ENCODE peak calls at places on chromosomes 4 and X, in seven cellular contexts. H is NB4, C is IMR-90, W is mucosa of descending colon, T is lower lobe of right lung, O is breast epithelium, R is tibial artery. F is an unnamed sample.

GRCh38 chr4:22986881-22987280 is 294.1 kb downstream of the GBA3 start:
- DNase-seq in H (no peak), C (no peak), W (no peak), T (no peak), O (no peak), R (no peak), F (no peak)

GRCh38 chr4:10017037-10017893 is 4.0 kb downstream of the SLC2A9 start:
- DNase-seq in H (no peak), C (no peak), W (no peak), T (no peak), O (no peak), R (no peak), F (no peak)

GRCh38 chr4:17642404-17642783 is 28.0 kb downstream of the MED28 start:
- DNase-seq in H (no peak), C (no peak), W (no peak), T (no peak), O (no peak), R (no peak), F (no peak)

GRCh38 chr4:173218411-173219125 is 50.0 kb downstream of the GALNT7 start:
- DNase-seq in H (peak; percentile 82), C (peak; percentile 73), W (no peak), T (no peak), O (no peak), R (no peak), F (peak; percentile 55)

GRCh38 chr4:140020457-140021361 is 133.3 kb downstream of the MAML3 start:
- DNase-seq in H (no peak), C (peak; percentile 17), W (no peak), T (no peak), O (no peak), R (no peak), F (no peak)

GRCh38 chr4:82561745-82562552 is at the start of gene TMEM150C:
- DNase-seq in H (peak; percentile 6), C (no peak), W (peak; percentile 45), T (no peak), O (peak; percentile 56), R (no peak), F (peak; percentile 6)

GRCh38 chr4:40843696-40844095 is 93.9 kb downstream of the NSUN7 start:
- DNase-seq in H (peak; percentile 65), C (no peak), W (no peak), T (no peak), O (no peak), R (peak; percentile 25), F (no peak)

GRCh38 chrX:10186355-10186754 is 29.6 kb downstream of the CLCN4 start:
- DNase-seq in H (no peak), C (no peak), W (no peak), T (no peak), O (no peak), R (no peak), F (no peak)

GRCh38 chr4:180947421-180947820 is 1295.8 kb upstream of the TENM3 start:
- DNase-seq in H (peak; percentile 2), C (peak; percentile 44), W (no peak), T (no peak), O (no peak), R (no peak), F (peak; percentile 45)

GRCh38 chr4:155809835-155810234 is 51.0 kb downstream of the GUCY1B1 start:
- DNase-seq in H (peak; percentile 61), C (peak; percentile 92), W (no peak), T (no peak), O (no peak), R (no peak), F (peak; percentile 94)

GRCh38 chr4:128782076-128782715 is 27.3 kb upstream of the JADE1 start:
- DNase-seq in H (peak; percentile 40), C (peak; percentile 37), W (peak; percentile 67), T (no peak), O (no peak), R (no peak), F (no peak)

GRCh38 chrX:6227445-6227820 is 1.2 kb downstream of the NLGN4X start:
- DNase-seq in H (no peak), C (no peak), W (no peak), T (no peak), O (no peak), R (no peak), F (no peak)

GRCh38 chr4:76197971-76198410 is 15.6 kb downstream of the SCARB2 start:
- DNase-seq in H (peak; percentile 41), C (peak; percentile 69), W (peak; percentile 59), T (peak; percentile 59), O (no peak), R (no peak), F (peak; percentile 68)

GRCh38 chr4:23323436-23323835 is 566.4 kb downstream of the PPARGC1A start:
- DNase-seq in H (no peak), C (no peak), W (no peak), T (no peak), O (no peak), R (no peak), F (no peak)

GRCh38 chr4:161287678-161288352 is 876.0 kb downstream of the FSTL5 start:
- DNase-seq in H (no peak), C (no peak), W (no peak), T (no peak), O (no peak), R (no peak), F (no peak)

GRCh38 chrX:39427492-39428289 is 626.4 kb downstream of the MID1IP1 start:
- DNase-seq in H (peak; percentile 44), C (peak; percentile 33), W (no peak), T (no peak), O (no peak), R (no peak), F (peak; percentile 79)

GRCh38 chr4:157992038-157992706 is 180.7 kb downstream of the GASK1B start:
- DNase-seq in H (peak; percentile 62), C (peak; percentile 77), W (no peak), T (no peak), O (no peak), R (no peak), F (peak; percentile 88)

GRCh38 chr4:1538096-1538410 is 131.8 kb upstream of the NKX1-1 start:
- DNase-seq in H (no peak), C (no peak), W (peak; percentile 11), T (peak; percentile 28), O (no peak), R (no peak), F (no peak)

DNA sequence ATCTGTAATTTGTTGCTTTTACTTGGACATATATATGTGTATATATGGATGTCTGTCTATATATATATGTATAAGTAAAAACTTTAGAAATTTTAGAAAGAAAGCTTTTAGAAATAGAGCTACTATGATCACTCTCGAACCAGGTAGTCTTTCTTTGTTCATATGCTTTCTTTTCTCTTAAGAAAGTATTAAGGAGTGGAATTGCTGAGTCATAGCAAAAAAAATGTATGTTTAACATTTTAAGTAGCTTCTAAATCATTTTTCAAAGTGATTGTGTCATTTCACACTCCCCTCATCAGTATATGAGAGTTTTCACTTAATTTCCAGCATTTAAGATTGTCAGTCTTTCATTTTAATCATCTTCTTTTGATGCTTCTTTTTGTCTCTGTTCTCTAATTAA is 447.9 kb upstream of the TECRL start:
- DNase-seq in H (no peak), C (no peak), W (no peak), T (no peak), O (no peak), R (no peak), F (no peak)
- H3K4me3 ChIP-seq in H (no peak overlapping the region), C (no peak overlapping the region), W (no peak overlapping the region), T (no peak overlapping the region), O (no peak overlapping the region), R (no peak overlapping the region), F (no peak overlapping the region)

GRCh38 chr4:74015126-74015780 is 16.8 kb upstream of the CXCL5 start:
- DNase-seq in H (no peak), C (no peak), W (no peak), T (no peak), O (no peak), R (no peak), F (no peak)
- H3K4me3 ChIP-seq in H (no peak overlapping the region), C (no peak overlapping the region), W (no peak overlapping the region), T (no peak overlapping the region), O (no peak overlapping the region), R (no peak overlapping the region), F (no peak overlapping the region)

GRCh38 chr4:84378983-84379382 is 120.1 kb downstream of the NKX6-1 start:
- DNase-seq in H (no peak), C (no peak), W (no peak), T (no peak), O (no peak), R (no peak), F (no peak)
- H3K4me3 ChIP-seq in H (no peak overlapping the region), C (no peak overlapping the region), W (no peak overlapping the region), T (no peak overlapping the region), O (no peak overlapping the region), R (no peak overlapping the region), F (no peak overlapping the region)

DNA sequence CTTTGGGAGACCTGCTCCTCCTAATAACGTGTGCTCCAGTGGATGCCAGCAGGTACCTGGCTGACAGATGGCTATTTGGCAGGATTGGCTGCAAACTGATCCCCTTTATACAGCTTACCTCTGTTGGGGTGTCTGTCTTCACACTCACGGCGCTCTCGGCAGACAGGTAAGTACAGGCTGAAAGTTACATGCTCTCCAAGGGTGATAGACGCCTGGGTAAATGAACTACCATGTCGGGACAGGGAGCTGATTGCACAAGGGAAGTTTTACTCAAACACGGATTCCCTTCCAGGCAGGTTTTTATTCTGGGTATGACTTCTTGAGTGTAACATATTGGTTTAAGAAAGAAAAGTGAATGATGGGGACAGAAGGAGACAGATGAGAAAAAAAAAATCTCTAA is 836 bp downstream of the GRPR start:
- DNase-seq in H (no peak), C (no peak), W (no peak), T (no peak), O (no peak), R (no peak), F (no peak)
- H3K4me3 ChIP-seq in H (no peak overlapping the region), C (no peak overlapping the region), W (no peak overlapping the region), T (no peak overlapping the region), O (no peak overlapping the region), R (no peak overlapping the region), F (no peak overlapping the region)

DNA sequence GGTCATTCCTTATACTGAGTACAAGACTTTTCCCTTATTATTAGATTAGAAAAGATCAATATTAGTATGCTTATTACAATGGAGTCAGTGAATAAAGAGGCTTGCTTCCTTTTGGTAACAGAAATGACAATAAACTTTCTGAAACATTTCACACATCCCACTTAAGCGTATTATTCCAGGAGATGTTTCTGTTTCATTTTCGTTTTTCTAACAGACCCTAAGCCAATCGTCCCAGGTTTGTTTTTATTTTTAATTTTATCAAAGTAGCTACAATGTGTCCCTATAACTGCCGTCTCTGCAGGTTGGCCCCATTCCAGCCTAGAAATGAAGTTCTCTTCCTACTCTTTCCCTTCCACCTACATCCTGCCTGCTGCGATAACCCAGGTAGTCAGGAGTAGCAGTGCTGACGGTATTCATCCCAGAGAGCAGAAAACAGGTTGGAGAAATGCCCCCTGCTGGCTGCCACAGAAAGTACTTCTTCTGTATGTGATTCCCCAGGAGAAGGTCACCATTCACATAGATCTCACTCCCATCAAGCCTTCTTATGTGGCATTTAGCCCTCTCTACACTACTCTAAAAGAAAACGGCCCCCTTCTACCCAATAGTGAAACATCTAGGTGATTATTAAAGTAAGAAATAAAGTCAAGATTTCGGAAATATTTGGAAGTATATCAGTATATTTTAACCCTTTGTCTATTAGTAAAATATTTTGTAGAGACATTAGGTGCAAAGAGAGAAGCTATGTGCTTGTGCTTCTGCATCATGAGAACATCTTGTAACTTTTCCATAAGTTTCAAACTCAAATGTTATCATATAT is 40.4 kb downstream of the ENPEP start:
- DNase-seq in H (peak; percentile 61), C (peak; percentile 51), W (peak; percentile 77), T (peak; percentile 65), O (peak; percentile 73), R (peak; percentile 70), F (peak; percentile 64)
- H3K4me3 ChIP-seq in H (peak overlapping the region; percentile 51), C (peak overlapping the region; percentile 39), W (no peak overlapping the region), T (peak overlapping the region; percentile 51), O (peak overlapping the region; percentile 69), R (peak overlapping the region; percentile 42), F (peak overlapping the region; percentile 44)